ENCODE peak calls at places on chromosomes 6 and 20, in nine cellular contexts. J is brain microvascular endothelial cell, T is AG10803, S is osteocyte, V is fibroblast of lung, Q is fibroblast of mammary gland, R is coronary artery, E is ovary, K is tibial artery. Y is an unnamed sample.
A peak's percentile ranks its signal among the peaks of the same experiment; 100 is the strongest.

GRCh38 chr6:133991096-133991593 is 38.1 kb downstream of the TBPL1 start:
- DNase-seq in Q (peak; percentile 76), R (no peak), S (no peak), E (no peak), V (peak; percentile 81), T (peak; percentile 61), J (peak; percentile 65), K (no peak), Y (peak; percentile 72)

GRCh38 chr6:47633141-47633540 is 65.2 kb upstream of the ADGRF4 start:
- DNase-seq in K (no peak), J (no peak), T (peak; percentile 27), S (no peak), V (no peak), Q (peak; percentile 27), E (no peak), R (no peak), Y (no peak)

GRCh38 chr20:50304883-50305635 is 114.4 kb downstream of the CEBPB start:
- DNase-seq in Q (peak; percentile 100), J (peak; percentile 82), E (peak; percentile 98), T (peak; percentile 99), R (peak; percentile 95), K (peak; percentile 97), S (no peak), V (peak; percentile 99), Y (peak; percentile 96)

GRCh38 chr20:61579908-61580307 is 327.8 kb downstream of the CDH4 start:
- DNase-seq in T (no peak), R (no peak), E (no peak), Q (no peak), K (no peak), J (no peak), V (no peak), S (no peak), Y (no peak)

GRCh38 chr20:33096921-33097320 is 17.5 kb downstream of the BPIFB4 start:
- DNase-seq in T (peak; percentile 51), K (no peak), R (no peak), E (no peak), V (no peak), Q (no peak), J (no peak), S (no peak), Y (no peak)

GRCh38 chr6:11653028-11653583 is 115.6 kb downstream of the TMEM170B start:
- DNase-seq in V (peak; percentile 85), R (no peak), T (peak; percentile 92), S (no peak), Q (peak; percentile 84), J (peak; percentile 99), K (no peak), E (peak; percentile 49), Y (peak; percentile 94)

GRCh38 chr6:48486876-48487275 is 375.9 kb upstream of the PTCHD4 start:
- DNase-seq in J (no peak), R (no peak), T (no peak), Q (peak; percentile 6), E (no peak), V (no peak), S (no peak), K (no peak), Y (no peak)

GRCh38 chr6:79670789-79671188 is 39.7 kb downstream of the SH3BGRL2 start:
- DNase-seq in J (no peak), K (no peak), V (no peak), R (no peak), T (no peak), E (no peak), Q (no peak), S (no peak), Y (no peak)

GRCh38 chr6:4956625-4957024 is 47.2 kb downstream of the RPP40 start:
- DNase-seq in E (no peak), Q (no peak), K (no peak), T (no peak), V (no peak), J (no peak), S (no peak), R (no peak), Y (no peak)

GRCh38 chr6:4953440-4953839 is 50.4 kb downstream of the RPP40 start:
- DNase-seq in V (no peak), E (no peak), Q (no peak), K (no peak), S (no peak), J (no peak), T (no peak), R (peak; percentile 19), Y (no peak)

GRCh38 chr6:4958624-4959023 is 45.2 kb downstream of the RPP40 start:
- DNase-seq in S (no peak), J (no peak), R (no peak), T (no peak), Q (no peak), V (no peak), E (no peak), K (no peak), Y (no peak)

GRCh38 chr6:4961322-4962168 is 42.3 kb downstream of the RPP40 start:
- DNase-seq in R (no peak), V (peak; percentile 33), K (no peak), T (peak; percentile 21), Q (peak; percentile 59), S (peak; percentile 56), J (no peak), E (no peak), Y (no peak)

DNA sequence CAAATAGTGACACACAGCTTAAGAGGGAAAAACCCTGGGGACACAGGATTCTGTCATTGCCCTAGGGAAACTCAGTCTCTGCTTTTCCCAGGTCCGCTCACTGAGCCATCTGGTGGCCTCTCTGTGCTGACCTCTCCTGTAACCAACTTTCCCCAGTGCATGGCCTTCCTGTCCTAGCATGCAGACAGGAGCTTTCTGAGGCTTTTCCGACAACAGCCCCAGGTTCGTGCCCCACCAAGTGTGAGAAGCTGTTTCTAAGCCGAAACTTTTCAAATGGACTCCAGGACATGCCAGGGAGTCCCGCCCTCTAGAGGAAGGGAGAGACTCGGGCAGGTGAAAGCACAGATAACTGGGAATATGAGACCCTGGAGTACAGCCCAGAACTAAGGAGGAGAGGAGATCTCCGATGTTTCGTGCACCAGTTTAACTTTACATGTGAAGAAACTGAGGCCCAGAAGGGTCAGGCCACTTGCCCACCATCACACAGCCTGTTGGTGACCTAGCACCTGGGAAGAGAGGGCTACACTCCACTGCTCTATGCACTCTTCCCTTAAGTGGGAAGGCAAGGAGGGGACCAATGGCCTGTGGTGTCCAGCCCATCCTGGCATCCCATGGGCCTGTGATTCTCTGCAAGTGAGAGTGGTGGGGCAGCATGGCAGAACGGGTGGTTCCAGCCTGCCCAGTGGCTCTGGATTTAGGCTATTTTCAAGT is 46.2 kb downstream of the RPP40 start:
- DNase-seq in K (no peak), E (no peak), T (no peak), R (peak; percentile 62), S (no peak), V (no peak), J (no peak), Q (peak; percentile 38), Y (no peak)
- TF ChIP-seq CTCF in K (peak; percentile 11), E (no peak), T (peak; percentile 27), R (no peak), S (peak; percentile 9), V (no peak), J (peak; percentile 48), Q (peak; percentile 27), Y (peak; percentile 60)

GRCh38 chr6:50817638-50817950 is 1.1 kb upstream of the TFAP2B start:
- DNase-seq in Q (no peak), S (no peak), T (no peak), E (no peak), V (no peak), K (no peak), R (no peak), J (no peak), Y (no peak)

GRCh38 chr6:50818673-50819072 is at the start of gene TFAP2B:
- DNase-seq in S (no peak), V (no peak), R (no peak), J (no peak), Q (no peak), E (no peak), K (no peak), T (no peak), Y (no peak)

GRCh38 chr6:50816947-50817637 is 1.6 kb upstream of the TFAP2B start:
- DNase-seq in J (no peak), R (no peak), E (no peak), K (no peak), V (no peak), S (no peak), Q (no peak), T (no peak), Y (no peak)

GRCh38 chr6:50816115-50816675 is 2.5 kb upstream of the TFAP2B start:
- DNase-seq in R (no peak), S (peak; percentile 92), Q (peak; percentile 71), V (peak; percentile 74), E (no peak), T (peak; percentile 59), K (peak; percentile 54), J (peak; percentile 60), Y (peak; percentile 40)

DNA sequence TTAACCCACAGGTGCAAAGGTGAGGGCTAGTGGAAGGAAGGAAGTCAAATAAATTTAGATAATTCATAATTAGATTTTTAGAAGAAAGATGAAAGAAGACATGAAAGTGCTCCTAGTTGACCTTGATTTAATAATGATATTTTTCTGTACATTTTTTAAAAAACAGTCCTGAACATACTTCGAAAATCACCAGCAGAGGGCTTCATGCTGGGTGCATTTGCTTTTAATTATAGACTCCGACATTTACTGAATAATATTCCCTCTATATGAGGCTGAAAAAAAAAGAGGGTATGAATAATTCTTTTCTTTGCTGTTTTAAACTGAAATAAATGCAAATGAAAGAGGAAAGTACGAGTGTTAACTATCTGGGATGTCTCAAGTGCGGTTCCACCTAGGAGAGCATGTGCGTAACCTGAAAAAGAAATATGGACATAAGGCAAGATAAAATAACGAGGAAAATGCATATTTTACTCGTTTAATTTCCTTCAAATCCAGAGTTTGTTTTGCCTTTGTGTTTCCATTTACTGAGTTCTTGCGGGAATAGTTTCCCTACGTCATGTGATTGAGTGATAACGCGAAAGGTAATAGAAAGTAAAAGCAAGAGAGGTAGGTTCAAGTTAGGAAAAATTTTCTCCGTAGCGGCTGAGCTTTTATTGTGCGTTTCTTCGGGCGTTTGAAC is 3.1 kb upstream of the TFAP2B start:
- DNase-seq in E (no peak), J (peak; percentile 24), R (no peak), Q (peak; percentile 15), S (no peak), T (peak; percentile 14), K (no peak), V (peak; percentile 32), Y (peak; percentile 15)
- TF ChIP-seq CTCF in E (no peak), J (peak; percentile 57), R (no peak), Q (peak; percentile 45), S (peak; percentile 63), T (peak; percentile 60), K (no peak), V (peak; percentile 58), Y (peak; percentile 50)

DNA sequence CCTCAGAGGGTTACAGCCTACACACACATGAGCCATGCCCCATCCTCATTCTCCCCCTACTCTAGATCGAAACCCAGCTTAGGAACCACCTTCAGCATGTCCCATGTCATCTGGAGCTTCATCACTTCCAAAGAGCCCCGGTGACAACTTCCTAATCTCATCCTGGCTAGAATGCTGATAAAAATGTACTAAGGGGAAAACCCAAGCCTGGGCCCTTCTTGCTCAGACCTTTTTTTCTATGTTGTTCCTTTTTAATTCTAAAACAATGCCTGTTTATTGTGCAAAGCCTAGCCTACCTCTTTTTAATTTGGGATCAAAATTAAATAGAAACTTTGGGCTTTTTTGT is 44.1 kb upstream of the NT5E start:
- DNase-seq in T (no peak), R (no peak), K (no peak), S (no peak), J (no peak), Q (no peak), E (no peak), V (no peak), Y (no peak)
- TF ChIP-seq CTCF in T (no peak), R (no peak), K (no peak), S (no peak), J (no peak), Q (no peak), E (no peak), V (no peak), Y (no peak)

GRCh38 chr6:137413482-137413881 is 80.7 kb downstream of the OLIG3 start:
- DNase-seq in S (no peak), V (no peak), T (no peak), Q (no peak), K (no peak), J (no peak), R (no peak), E (no peak), Y (no peak)

GRCh38 chr6:137414599-137414998 is 79.6 kb downstream of the OLIG3 start:
- DNase-seq in V (no peak), T (no peak), Q (no peak), E (no peak), K (no peak), J (no peak), S (no peak), R (no peak), Y (no peak)

GRCh38 chr6:137415834-137416190 is 78.4 kb downstream of the OLIG3 start:
- DNase-seq in V (no peak), S (no peak), K (no peak), J (no peak), R (no peak), Q (no peak), E (no peak), T (no peak), Y (no peak)

GRCh38 chr6:137416376-137417109 is 77.7 kb downstream of the OLIG3 start:
- DNase-seq in V (peak; percentile 59), T (peak; percentile 16), Q (peak; percentile 93), E (no peak), S (no peak), R (no peak), J (peak; percentile 54), K (no peak), Y (no peak)

DNA sequence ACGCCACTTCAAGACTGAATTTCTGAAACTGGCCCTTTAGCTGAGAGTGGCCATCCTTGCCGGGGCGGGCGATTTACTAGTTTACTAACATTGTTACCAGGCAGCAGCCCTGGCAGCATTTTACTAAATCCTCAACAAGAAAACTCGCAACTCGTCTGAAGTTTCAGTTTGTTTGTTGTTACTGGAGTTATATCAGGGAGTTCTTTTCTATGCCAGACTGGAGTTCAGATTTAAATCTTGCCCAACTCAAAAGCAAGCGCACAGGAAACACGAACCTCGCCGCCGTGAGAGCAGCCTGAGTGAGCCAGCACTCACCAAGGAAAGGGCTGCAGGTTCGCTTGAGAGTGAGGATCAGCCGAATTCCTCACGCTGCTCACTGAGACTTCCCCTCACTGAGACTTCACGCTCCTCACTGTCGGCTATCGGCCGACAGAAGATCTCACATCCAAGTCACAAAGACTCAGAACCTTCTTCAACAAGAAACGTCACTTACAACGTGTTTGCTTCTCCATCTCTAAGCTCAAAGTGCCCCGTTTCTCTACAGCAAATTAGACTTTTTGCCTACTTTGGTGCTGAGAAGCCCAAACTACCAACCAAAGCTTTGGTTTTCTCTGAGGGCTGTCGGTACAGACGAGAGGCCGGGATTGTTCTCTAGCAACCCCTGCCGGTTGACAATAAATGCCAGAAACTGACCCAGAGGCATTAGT is 78.9 kb downstream of the OLIG3 start:
- DNase-seq in R (peak; percentile 76), K (peak; percentile 45), V (peak; percentile 76), Q (peak; percentile 76), J (peak; percentile 76), T (peak; percentile 65), S (no peak), E (peak; percentile 23), Y (peak; percentile 69)
- TF ChIP-seq CTCF in R (peak; percentile 21), K (peak; percentile 48), V (peak; percentile 87), Q (peak; percentile 89), J (peak; percentile 89), T (peak; percentile 87), S (peak; percentile 54), E (no peak), Y (peak; percentile 76)